ENCODE peak calls at places on chromosomes 5 and 9, in six cellular contexts. O is left ventricle myocardium inferior; N is NB4; S is nephron progenitor cell; L is CD4-positive, alpha-beta T cell; R is heart right ventricle. F is an unnamed sample.

GRCh38 chr9:78860806-78861475 is 564.0 kb downstream of the PSAT1 start:
- DNase-seq in O (no peak), N (peak; percentile 4), S (no peak), L (no peak), R (no peak), F (peak; percentile 88)

GRCh38 chr9:114312513-114312875 is 10.4 kb upstream of the ORM1 start:
- DNase-seq in O (no peak), N (no peak), S (no peak), L (no peak), R (no peak), F (no peak)

GRCh38 chr9:129888809-129889460 is 53.7 kb downstream of the USP20 start:
- DNase-seq in O (no peak), N (no peak), S (no peak), L (no peak), R (no peak), F (no peak)

GRCh38 chr5:127958421-127959011 is 125.0 kb upstream of the SLC12A2 start:
- DNase-seq in O (no peak), N (no peak), S (no peak), L (no peak), R (no peak), F (no peak)

GRCh38 chr5:160083012-160083436 is 36.2 kb downstream of the PWWP2A start:
- DNase-seq in O (no peak), N (no peak), S (no peak), L (no peak), R (no peak), F (peak; percentile 61)

GRCh38 chr9:87959916-87960581 is 14.3 kb downstream of the CDK20 start:
- DNase-seq in O (no peak), N (no peak), S (no peak), L (no peak), R (no peak), F (no peak)

GRCh38 chr5:24167791-24168190 is 477.0 kb downstream of the CDH10 start:
- DNase-seq in O (no peak), N (no peak), S (no peak), L (no peak), R (no peak), F (no peak)

GRCh38 chr5:79269733-79270166 is 33.8 kb downstream of the JMY start:
- DNase-seq in O (no peak), N (no peak), S (no peak), L (no peak), R (no peak), F (peak; percentile 3)

GRCh38 chr5:74651710-74652109 is 11.2 kb upstream of the ENC1 start:
- DNase-seq in O (no peak), N (no peak), S (no peak), L (no peak), R (no peak), F (no peak)

GRCh38 chr5:143094087-143094511 is 309.4 kb downstream of the NR3C1 start:
- DNase-seq in O (no peak), N (no peak), S (peak; percentile 46), L (no peak), R (no peak), F (no peak)

GRCh38 chr9:128523199-128523925 is 18.8 kb downstream of the GLE1 start:
- DNase-seq in O (peak; percentile 35), N (no peak), S (peak; percentile 16), L (no peak), R (peak; percentile 41), F (peak; percentile 17)

DNA sequence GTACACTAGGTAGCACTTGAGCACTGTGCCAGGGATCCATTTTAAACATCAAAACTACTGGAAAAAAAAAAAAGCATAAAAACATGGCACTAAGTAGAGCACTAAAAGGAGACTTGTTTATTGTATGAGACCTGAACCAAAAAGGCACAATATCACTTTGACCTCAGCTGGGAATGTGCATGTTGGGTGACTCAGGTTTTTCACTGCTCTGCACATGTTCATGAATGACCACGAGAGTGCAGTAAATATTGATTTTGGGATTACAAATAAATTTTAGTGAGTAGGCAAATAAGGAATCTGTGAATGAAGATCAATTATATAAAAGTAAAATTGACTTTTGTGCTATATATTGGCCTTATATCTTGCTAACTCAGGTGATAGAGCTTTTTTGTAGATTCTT is 11.8 kb downstream of the RMI1 start:
- DNase-seq in O (no peak), N (no peak), S (no peak), L (no peak), R (no peak), F (no peak)
- TF ChIP-seq CTCF in O (no peak), N (no peak), S (no peak), L (no peak), R (no peak), F (peak; percentile 20)

GRCh38 chr9:26975728-26976707 is 19.8 kb downstream of the IFT74 start:
- DNase-seq in O (no peak), N (peak; percentile 73), S (peak; percentile 27), L (no peak), R (no peak), F (peak; percentile 70)
- TF ChIP-seq CTCF in O (peak; percentile 77), N (peak; percentile 58), S (peak; percentile 55), L (peak; percentile 34), R (peak; percentile 31), F (peak; percentile 32)

DNA sequence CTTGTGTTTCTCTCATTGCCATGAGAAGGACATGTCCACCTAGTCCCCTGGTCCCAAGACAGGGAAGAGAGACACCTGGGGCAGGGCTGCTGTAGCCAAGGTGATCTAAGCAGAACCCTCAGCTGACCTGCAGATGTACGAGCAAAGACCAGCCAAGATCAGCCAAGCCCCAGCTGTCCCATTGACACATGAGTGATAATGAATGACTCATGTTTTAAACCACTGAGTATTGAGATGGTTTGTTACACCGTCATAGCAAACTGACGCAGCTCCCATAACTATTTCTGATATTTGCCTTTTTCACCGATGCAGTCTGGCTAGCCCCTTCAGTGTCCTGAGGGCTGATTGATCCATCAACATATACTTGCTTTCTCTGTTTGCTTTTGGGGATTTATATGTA is 6.7 kb downstream of the OR1K1 start:
- DNase-seq in O (no peak), N (no peak), S (no peak), L (no peak), R (no peak), F (no peak)
- TF ChIP-seq CTCF in O (no peak), N (no peak), S (no peak), L (no peak), R (no peak), F (no peak)

GRCh38 chr9:91771027-91771426 is 179.0 kb downstream of the ROR2 start:
- DNase-seq in O (no peak), N (peak; percentile 22), S (no peak), L (no peak), R (no peak), F (peak; percentile 68)
- TF ChIP-seq CTCF in O (no peak), N (peak; percentile 6), S (no peak), L (no peak), R (no peak), F (no peak)

F was measured in MCF 10A.